ENCODE peak calls at places on chromosomes 4 and X, in four cellular contexts. One of them, this sample, is unnamed.

GRCh38 chr4:147780137-147780777 is 48.4 kb downstream of the ARHGAP10 start:
- DNase-seq in AG04449: no peak
- DNase-seq in stimulated activated CD8-positive, alpha-beta memory T cell treated with anti-CD3 and anti-CD28 coated beads, Interleukin-15, amount 100 ng/mL, for 4 hours: no peak
- DNase-seq in NCI-H1092 treated with DMSO at 0.1 percent for 48 hours: no peak
- DNase-seq in this sample: no peak

GRCh38 chrX:151543706-151544105 is 19.8 kb upstream of the PASD1 start:
- DNase-seq in AG04449: no peak
- DNase-seq in stimulated activated CD8-positive, alpha-beta memory T cell treated with anti-CD3 and anti-CD28 coated beads, Interleukin-15, amount 100 ng/mL, for 4 hours: no peak
- DNase-seq in NCI-H1092 treated with DMSO at 0.1 percent for 48 hours: no peak
- DNase-seq in this sample: no peak

GRCh38 chr4:145852256-145852839 is 86.3 kb downstream of the ZNF827 start:
- DNase-seq in AG04449: no peak
- DNase-seq in stimulated activated CD8-positive, alpha-beta memory T cell treated with anti-CD3 and anti-CD28 coated beads, Interleukin-15, amount 100 ng/mL, for 4 hours: no peak
- DNase-seq in NCI-H1092 treated with DMSO at 0.1 percent for 48 hours: no peak
- DNase-seq in this sample: no peak

GRCh38 chrX:88613338-88613737 is 133.7 kb upstream of the CPXCR1 start:
- DNase-seq in AG04449: no peak
- DNase-seq in stimulated activated CD8-positive, alpha-beta memory T cell treated with anti-CD3 and anti-CD28 coated beads, Interleukin-15, amount 100 ng/mL, for 4 hours: no peak
- DNase-seq in NCI-H1092 treated with DMSO at 0.1 percent for 48 hours: peak; percentile 2
- DNase-seq in this sample: no peak

GRCh38 chrX:102129473-102129872 is 4.0 kb downstream of the TCEAL2 start:
- DNase-seq in AG04449: no peak
- DNase-seq in stimulated activated CD8-positive, alpha-beta memory T cell treated with anti-CD3 and anti-CD28 coated beads, Interleukin-15, amount 100 ng/mL, for 4 hours: no peak
- DNase-seq in NCI-H1092 treated with DMSO at 0.1 percent for 48 hours: peak; percentile 17
- DNase-seq in this sample: no peak

GRCh38 chr4:27789768-27790167 is 929.1 kb downstream of the STIM2 start:
- DNase-seq in AG04449: no peak
- DNase-seq in stimulated activated CD8-positive, alpha-beta memory T cell treated with anti-CD3 and anti-CD28 coated beads, Interleukin-15, amount 100 ng/mL, for 4 hours: no peak
- DNase-seq in NCI-H1092 treated with DMSO at 0.1 percent for 48 hours: no peak
- DNase-seq in this sample: no peak

GRCh38 chr4:140038031-140038533 is 115.9 kb downstream of the MAML3 start:
- DNase-seq in AG04449: no peak
- DNase-seq in stimulated activated CD8-positive, alpha-beta memory T cell treated with anti-CD3 and anti-CD28 coated beads, Interleukin-15, amount 100 ng/mL, for 4 hours: no peak
- DNase-seq in NCI-H1092 treated with DMSO at 0.1 percent for 48 hours: no peak
- DNase-seq in this sample: no peak

GRCh38 chr4:6668391-6668790 is 25.3 kb upstream of the S100P start:
- DNase-seq in AG04449: peak; percentile 16
- DNase-seq in stimulated activated CD8-positive, alpha-beta memory T cell treated with anti-CD3 and anti-CD28 coated beads, Interleukin-15, amount 100 ng/mL, for 4 hours: no peak
- DNase-seq in NCI-H1092 treated with DMSO at 0.1 percent for 48 hours: no peak
- DNase-seq in this sample: no peak

GRCh38 chr4:165191253-165191652 is 16.1 kb upstream of the KLHL2 start:
- DNase-seq in AG04449: no peak
- DNase-seq in stimulated activated CD8-positive, alpha-beta memory T cell treated with anti-CD3 and anti-CD28 coated beads, Interleukin-15, amount 100 ng/mL, for 4 hours: no peak
- DNase-seq in NCI-H1092 treated with DMSO at 0.1 percent for 48 hours: no peak
- DNase-seq in this sample: no peak

GRCh38 chr4:5998333-5998936 is 19.8 kb downstream of the C4orf50 start:
- DNase-seq in AG04449: peak; percentile 5
- DNase-seq in stimulated activated CD8-positive, alpha-beta memory T cell treated with anti-CD3 and anti-CD28 coated beads, Interleukin-15, amount 100 ng/mL, for 4 hours: no peak
- DNase-seq in NCI-H1092 treated with DMSO at 0.1 percent for 48 hours: peak; percentile 77
- DNase-seq in this sample: peak; percentile 70

GRCh38 chr4:76197001-76197743 is 16.5 kb downstream of the SCARB2 start:
- DNase-seq in AG04449: no peak
- DNase-seq in stimulated activated CD8-positive, alpha-beta memory T cell treated with anti-CD3 and anti-CD28 coated beads, Interleukin-15, amount 100 ng/mL, for 4 hours: no peak
- DNase-seq in NCI-H1092 treated with DMSO at 0.1 percent for 48 hours: peak; percentile 37
- DNase-seq in this sample: peak; percentile 4

GRCh38 chr4:187363453-187363852 is 632.1 kb upstream of the ZFP42 start:
- DNase-seq in AG04449: no peak
- DNase-seq in stimulated activated CD8-positive, alpha-beta memory T cell treated with anti-CD3 and anti-CD28 coated beads, Interleukin-15, amount 100 ng/mL, for 4 hours: no peak
- DNase-seq in NCI-H1092 treated with DMSO at 0.1 percent for 48 hours: no peak
- DNase-seq in this sample: no peak

GRCh38 chrX:99301990-99302389 is 1108.1 kb downstream of the PCDH19 start:
- DNase-seq in AG04449: no peak
- DNase-seq in stimulated activated CD8-positive, alpha-beta memory T cell treated with anti-CD3 and anti-CD28 coated beads, Interleukin-15, amount 100 ng/mL, for 4 hours: no peak
- DNase-seq in NCI-H1092 treated with DMSO at 0.1 percent for 48 hours: peak; percentile 2
- DNase-seq in this sample: no peak

GRCh38 chrX:45623266-45623665 is 422.6 kb upstream of the DIPK2B start:
- DNase-seq in AG04449: peak; percentile 84
- DNase-seq in stimulated activated CD8-positive, alpha-beta memory T cell treated with anti-CD3 and anti-CD28 coated beads, Interleukin-15, amount 100 ng/mL, for 4 hours: no peak
- DNase-seq in NCI-H1092 treated with DMSO at 0.1 percent for 48 hours: no peak
- DNase-seq in this sample: no peak

GRCh38 chrX:10526442-10526841 is 93.9 kb downstream of the MID1 start:
- DNase-seq in AG04449: no peak
- DNase-seq in stimulated activated CD8-positive, alpha-beta memory T cell treated with anti-CD3 and anti-CD28 coated beads, Interleukin-15, amount 100 ng/mL, for 4 hours: no peak
- DNase-seq in NCI-H1092 treated with DMSO at 0.1 percent for 48 hours: no peak
- DNase-seq in this sample: no peak

GRCh38 chrX:39195156-39195555 is 393.9 kb downstream of the MID1IP1 start:
- DNase-seq in AG04449: no peak
- DNase-seq in stimulated activated CD8-positive, alpha-beta memory T cell treated with anti-CD3 and anti-CD28 coated beads, Interleukin-15, amount 100 ng/mL, for 4 hours: no peak
- DNase-seq in NCI-H1092 treated with DMSO at 0.1 percent for 48 hours: peak; percentile 36
- DNase-seq in this sample: no peak

GRCh38 chr4:128653514-128654420 is 155.7 kb upstream of the JADE1 start:
- DNase-seq in AG04449: no peak
- DNase-seq in stimulated activated CD8-positive, alpha-beta memory T cell treated with anti-CD3 and anti-CD28 coated beads, Interleukin-15, amount 100 ng/mL, for 4 hours: no peak
- DNase-seq in NCI-H1092 treated with DMSO at 0.1 percent for 48 hours: peak; percentile 83
- DNase-seq in this sample: no peak

GRCh38 chr4:9989918-9990635 is 31.2 kb downstream of the SLC2A9 start:
- DNase-seq in AG04449: no peak
- DNase-seq in stimulated activated CD8-positive, alpha-beta memory T cell treated with anti-CD3 and anti-CD28 coated beads, Interleukin-15, amount 100 ng/mL, for 4 hours: no peak
- DNase-seq in NCI-H1092 treated with DMSO at 0.1 percent for 48 hours: no peak
- DNase-seq in this sample: no peak

GRCh38 chr4:125594203-125594602 is 279.4 kb downstream of the FAT4 start:
- DNase-seq in AG04449: no peak
- DNase-seq in stimulated activated CD8-positive, alpha-beta memory T cell treated with anti-CD3 and anti-CD28 coated beads, Interleukin-15, amount 100 ng/mL, for 4 hours: no peak
- DNase-seq in NCI-H1092 treated with DMSO at 0.1 percent for 48 hours: no peak
- DNase-seq in this sample: no peak

GRCh38 chr4:150235795-150236385 is 157.6 kb downstream of the DCLK2 start:
- DNase-seq in AG04449: no peak
- DNase-seq in stimulated activated CD8-positive, alpha-beta memory T cell treated with anti-CD3 and anti-CD28 coated beads, Interleukin-15, amount 100 ng/mL, for 4 hours: no peak
- DNase-seq in NCI-H1092 treated with DMSO at 0.1 percent for 48 hours: no peak
- DNase-seq in this sample: no peak

GRCh38 chr4:18389118-18389517 is 367.6 kb upstream of the LCORL start:
- DNase-seq in AG04449: no peak
- DNase-seq in stimulated activated CD8-positive, alpha-beta memory T cell treated with anti-CD3 and anti-CD28 coated beads, Interleukin-15, amount 100 ng/mL, for 4 hours: no peak
- DNase-seq in NCI-H1092 treated with DMSO at 0.1 percent for 48 hours: peak; percentile 62
- DNase-seq in this sample: no peak

GRCh38 chr4:150579591-150580234 is 2.2 kb upstream of the MAB21L2 start:
- DNase-seq in AG04449: no peak
- DNase-seq in stimulated activated CD8-positive, alpha-beta memory T cell treated with anti-CD3 and anti-CD28 coated beads, Interleukin-15, amount 100 ng/mL, for 4 hours: no peak
- DNase-seq in NCI-H1092 treated with DMSO at 0.1 percent for 48 hours: no peak
- DNase-seq in this sample: no peak

GRCh38 chrX:155997436-155997835 is at the start of gene IL9R:
- DNase-seq in AG04449: no peak
- DNase-seq in stimulated activated CD8-positive, alpha-beta memory T cell treated with anti-CD3 and anti-CD28 coated beads, Interleukin-15, amount 100 ng/mL, for 4 hours: peak; percentile 37
- DNase-seq in NCI-H1092 treated with DMSO at 0.1 percent for 48 hours: no peak
- DNase-seq in this sample: no peak

GRCh38 chr4:108561086-108561485 is 59.3 kb upstream of the RPL34 start:
- DNase-seq in AG04449: no peak
- DNase-seq in stimulated activated CD8-positive, alpha-beta memory T cell treated with anti-CD3 and anti-CD28 coated beads, Interleukin-15, amount 100 ng/mL, for 4 hours: no peak
- DNase-seq in NCI-H1092 treated with DMSO at 0.1 percent for 48 hours: no peak
- DNase-seq in this sample: no peak

GRCh38 chrX:49610718-49611310 is 12.0 kb downstream of the GAGE1 start:
- DNase-seq in AG04449: no peak
- DNase-seq in stimulated activated CD8-positive, alpha-beta memory T cell treated with anti-CD3 and anti-CD28 coated beads, Interleukin-15, amount 100 ng/mL, for 4 hours: no peak
- DNase-seq in NCI-H1092 treated with DMSO at 0.1 percent for 48 hours: no peak
- DNase-seq in this sample: no peak

GRCh38 chrX:85993539-85994197 is 53.7 kb downstream of the CHM start:
- DNase-seq in AG04449: no peak
- DNase-seq in stimulated activated CD8-positive, alpha-beta memory T cell treated with anti-CD3 and anti-CD28 coated beads, Interleukin-15, amount 100 ng/mL, for 4 hours: no peak
- DNase-seq in NCI-H1092 treated with DMSO at 0.1 percent for 48 hours: no peak
- DNase-seq in this sample: no peak

GRCh38 chr4:150960818-150961217 is 54.3 kb downstream of the LRBA start:
- DNase-seq in AG04449: no peak
- DNase-seq in stimulated activated CD8-positive, alpha-beta memory T cell treated with anti-CD3 and anti-CD28 coated beads, Interleukin-15, amount 100 ng/mL, for 4 hours: no peak
- DNase-seq in NCI-H1092 treated with DMSO at 0.1 percent for 48 hours: no peak
- DNase-seq in this sample: no peak

GRCh38 chr4:149108626-149109025 is 666.4 kb upstream of the NR3C2 start:
- DNase-seq in AG04449: no peak
- DNase-seq in stimulated activated CD8-positive, alpha-beta memory T cell treated with anti-CD3 and anti-CD28 coated beads, Interleukin-15, amount 100 ng/mL, for 4 hours: no peak
- DNase-seq in NCI-H1092 treated with DMSO at 0.1 percent for 48 hours: no peak
- DNase-seq in this sample: no peak

GRCh38 chr4:2299794-2300193 is 37.9 kb upstream of the MXD4 start:
- DNase-seq in AG04449: no peak
- DNase-seq in stimulated activated CD8-positive, alpha-beta memory T cell treated with anti-CD3 and anti-CD28 coated beads, Interleukin-15, amount 100 ng/mL, for 4 hours: no peak
- DNase-seq in NCI-H1092 treated with DMSO at 0.1 percent for 48 hours: no peak
- DNase-seq in this sample: no peak

This sample was measured in substantia nigra.